ENCODE peak calls at places on chromosomes 5 and 9, in five cellular contexts. Z is endothelial cell of umbilical vein, K is psoas muscle, V is NCI-H524 treated with DMSO at 0.1 percent for 48 hours, G is NCI-H2081 treated with DMSO at 0.1 percent for 48 hours. E is an unnamed sample.

GRCh38 chr9:124950050-124950718 is 9.3 kb upstream of the GOLGA1 start:
- DNase-seq in Z (no peak), V (no peak), G (no peak), K (no peak), E (no peak)

GRCh38 chr5:124060413-124061095 is 548.6 kb downstream of the CSNK1G3 start:
- DNase-seq in V (no peak), G (peak; percentile 16), K (no peak), Z (no peak), E (no peak)

GRCh38 chr9:73039253-73039915 is 86.5 kb upstream of the ALDH1A1 start:
- DNase-seq in V (no peak), K (no peak), G (no peak), Z (peak; percentile 43), E (no peak)

GRCh38 chr9:135502168-135502872 is 1.8 kb downstream of the MRPS2 start:
- DNase-seq in Z (no peak), G (no peak), K (no peak), V (no peak), E (no peak)

GRCh38 chr9:22065431-22065830 is 56.3 kb upstream of the CDKN2B start:
- DNase-seq in V (no peak), Z (no peak), G (no peak), K (no peak), E (no peak)

GRCh38 chr9:17660158-17660557 is 81.3 kb downstream of the SH3GL2 start:
- DNase-seq in K (no peak), Z (no peak), G (no peak), V (no peak), E (no peak)

GRCh38 chr5:68220914-68221313 is 5.4 kb downstream of the PIK3R1 start:
- DNase-seq in Z (no peak), V (no peak), G (no peak), K (no peak), E (no peak)

GRCh38 chr9:33924978-33925797 is 108.2 kb downstream of the UBE2R2 start:
- DNase-seq in Z (peak; percentile 61), K (no peak), G (no peak), V (no peak), E (peak; percentile 71)